ENCODE peak calls at places on chromosomes 6 and 20, in eight cellular contexts. Q is cardiac muscle cell, U is SK-N-SH, V is ascending aorta, K is pancreas, R is ovary, A is A549, W is psoas muscle. H is an unnamed sample.

GRCh38 chr6:107701231-107701630 is 122.9 kb downstream of the SCML4 start:
- DNase-seq in W (no peak), V (no peak), K (no peak), A (no peak), U (no peak), R (no peak), Q (no peak), H (no peak)

GRCh38 chr20:52965380-52965779 is 6.8 kb upstream of the TSHZ2 start:
- DNase-seq in R (no peak), U (no peak), K (no peak), V (no peak), A (no peak), W (no peak), Q (no peak), H (no peak)

GRCh38 chr6:32148722-32149576 is 2.8 kb downstream of the PRRT1 start:
- DNase-seq in Q (no peak), V (no peak), K (peak; percentile 82), R (peak; percentile 73), W (peak; percentile 79), U (peak; percentile 65), A (no peak), H (peak; percentile 82)

GRCh38 chr6:89597988-89598387 is 40.6 kb downstream of the LYRM2 start:
- DNase-seq in W (no peak), A (peak; percentile 53), Q (peak; percentile 62), U (peak; percentile 62), R (no peak), K (no peak), V (no peak), H (no peak)

GRCh38 chr20:43963872-43964791 is 49.5 kb downstream of the TOX2 start:
- DNase-seq in R (peak; percentile 54), Q (peak; percentile 94), A (no peak), V (no peak), U (no peak), K (no peak), W (peak; percentile 69), H (no peak)

GRCh38 chr6:79335133-79335674 is 100.7 kb upstream of the HMGN3 start:
- DNase-seq in U (no peak), R (no peak), W (no peak), V (no peak), K (no peak), A (no peak), Q (peak; percentile 13), H (no peak)

GRCh38 chr20:1872456-1873183 is 22.6 kb upstream of the SIRPA start:
- DNase-seq in W (no peak), A (no peak), V (no peak), Q (no peak), R (no peak), U (no peak), K (no peak), H (no peak)

GRCh38 chr20:34559311-34560140 is 1.0 kb downstream of the MAP1LC3A start:
- DNase-seq in W (peak; percentile 66), A (no peak), R (peak; percentile 76), U (peak; percentile 61), V (no peak), K (peak; percentile 56), Q (peak; percentile 26), H (no peak)

GRCh38 chr6:146265051-146265450 is 236.2 kb downstream of the GRM1 start:
- DNase-seq in U (no peak), R (no peak), K (no peak), Q (no peak), V (no peak), A (no peak), W (no peak), H (no peak)

GRCh38 chr20:45347297-45347935 is 808 bp downstream of the SDC4 start:
- DNase-seq in R (no peak), Q (no peak), U (peak; percentile 24), V (no peak), W (peak; percentile 72), K (peak; percentile 62), A (no peak), H (no peak)

GRCh38 chr6:29887330-29887818 is 55.0 kb upstream of the HLA-A start:
- DNase-seq in U (no peak), A (no peak), W (peak; percentile 66), V (no peak), R (peak; percentile 74), K (peak; percentile 56), Q (peak; percentile 34), H (peak; percentile 73)

GRCh38 chr6:15953152-15953880 is 175.6 kb upstream of the MYLIP start:
- DNase-seq in U (no peak), K (no peak), W (no peak), V (no peak), R (no peak), A (no peak), Q (peak; percentile 89), H (no peak)

GRCh38 chr6:133637874-133638273 is 251.0 kb upstream of the TCF21 start:
- DNase-seq in V (no peak), Q (no peak), U (no peak), R (peak; percentile 43), W (no peak), K (no peak), A (no peak), H (no peak)

GRCh38 chr6:71621918-71622519 is 264.3 kb upstream of the RIMS1 start:
- DNase-seq in Q (peak; percentile 13), U (peak; percentile 12), V (no peak), R (no peak), A (peak; percentile 1), W (no peak), K (no peak), H (no peak)

GRCh38 chr20:6562111-6562510 is 205.4 kb upstream of the BMP2 start:
- DNase-seq in Q (peak; percentile 91), K (no peak), U (no peak), R (no peak), V (no peak), A (no peak), W (no peak), H (no peak)

GRCh38 chr6:32971245-32971580 is 2.8 kb downstream of the BRD2 start:
- DNase-seq in V (no peak), K (no peak), Q (no peak), U (no peak), A (no peak), W (no peak), R (no peak), H (no peak)

GRCh38 chr6:132131777-132132176 is 180.6 kb upstream of the CCN2 start:
- DNase-seq in U (no peak), K (no peak), R (no peak), Q (peak; percentile 98), W (peak; percentile 32), A (peak; percentile 83), V (peak; percentile 33), H (no peak)

GRCh38 chr20:40681684-40682083 is 7.4 kb downstream of the MAFB start:
- DNase-seq in U (no peak), Q (no peak), A (no peak), V (no peak), R (no peak), W (no peak), K (no peak), H (no peak)

DNA sequence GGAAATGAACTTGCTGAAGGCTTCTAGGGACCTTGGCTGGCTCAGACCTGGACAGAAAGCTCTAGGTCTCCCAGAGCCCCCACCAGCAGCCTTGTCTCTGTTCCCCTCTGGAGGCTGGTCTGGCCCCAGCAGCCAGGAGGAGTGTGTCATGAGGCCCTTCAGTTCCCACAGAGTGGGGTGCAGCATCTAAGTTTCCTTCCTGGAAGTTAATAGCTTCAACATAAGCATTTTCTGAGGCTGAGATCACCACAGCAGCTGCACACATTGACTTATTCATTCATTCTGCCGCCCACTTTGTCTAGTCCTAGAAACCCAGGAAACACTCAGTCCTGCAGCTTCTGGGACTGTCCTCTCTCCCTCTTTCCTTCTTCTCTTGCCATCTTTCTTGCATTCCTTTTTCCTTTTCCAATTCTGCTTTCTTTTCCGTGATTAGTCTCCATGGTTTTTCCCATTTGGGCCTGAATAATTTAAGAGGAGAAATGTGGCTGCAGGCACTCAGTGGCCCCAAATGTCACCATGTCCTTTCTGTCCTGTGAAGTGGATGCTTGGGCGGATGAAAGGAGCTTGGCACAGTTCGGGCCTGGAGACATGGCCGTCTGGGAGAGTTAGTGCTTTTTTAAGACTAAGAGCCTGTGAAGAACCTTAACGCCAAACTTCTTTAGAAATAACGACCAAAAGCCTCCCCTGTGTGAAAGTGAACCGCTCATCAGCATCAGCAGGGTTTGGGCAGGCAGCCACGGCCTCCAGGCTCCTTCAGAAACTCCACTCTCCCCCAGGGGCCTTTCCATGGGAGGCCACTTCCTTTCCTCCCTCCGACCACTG is 31.0 kb upstream of the PCMTD2 start:
- DNase-seq in Q (peak; percentile 71), K (no peak), V (no peak), U (no peak), R (no peak), A (no peak), W (no peak), H (no peak)
- TF ChIP-seq CTCF in Q (no peak), K (no peak), V (no peak), U (no peak), R (no peak), A (no peak), W (no peak), H (no peak)

GRCh38 chr6:27141013-27141412 is 106.5 kb upstream of the PRSS16 start:
- DNase-seq in W (no peak), Q (no peak), A (no peak), R (no peak), K (no peak), U (no peak), V (no peak), H (no peak)
- H3K4me3 ChIP-seq in W (no peak overlapping the region), Q (no peak overlapping the region), A (peak overlapping the region; percentile 32), R (no peak overlapping the region), K (no peak overlapping the region), U (peak overlapping the region; percentile 42), V (no peak overlapping the region), H (no peak overlapping the region)

DNA sequence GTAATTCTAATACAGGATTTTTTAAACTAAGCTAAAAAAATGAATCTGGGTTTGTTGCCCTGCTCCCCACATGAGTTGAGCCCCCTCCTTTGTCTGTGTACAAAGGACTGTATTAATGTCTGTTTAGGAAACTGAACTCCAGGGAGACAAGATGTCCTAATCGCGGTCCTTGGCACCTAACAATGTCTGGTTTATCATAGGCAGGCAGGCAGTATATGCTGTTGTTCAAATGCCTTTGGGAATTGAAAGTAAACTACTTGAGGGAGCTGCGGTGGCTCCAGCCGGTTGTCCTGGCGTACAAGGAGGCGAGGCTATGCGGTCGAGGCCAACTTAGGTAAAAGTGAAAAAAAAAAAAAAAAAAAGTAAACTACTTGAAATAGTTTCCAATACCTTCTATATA is 98.5 kb downstream of the TULP4 start:
- DNase-seq in V (no peak), R (no peak), Q (peak; percentile 64), W (no peak), A (no peak), U (no peak), K (no peak), H (no peak)
- H3K9me3 ChIP-seq in V (no peaks in the 10 kb centered on the region), R (no peaks in the 10 kb centered on the region), Q (no peaks in the 10 kb centered on the region), W (no peaks in the 10 kb centered on the region), A (no peaks in the 10 kb centered on the region), U (no peaks in the 10 kb centered on the region), K (no peaks in the 10 kb centered on the region), H (no peaks in the 10 kb centered on the region)

DNA sequence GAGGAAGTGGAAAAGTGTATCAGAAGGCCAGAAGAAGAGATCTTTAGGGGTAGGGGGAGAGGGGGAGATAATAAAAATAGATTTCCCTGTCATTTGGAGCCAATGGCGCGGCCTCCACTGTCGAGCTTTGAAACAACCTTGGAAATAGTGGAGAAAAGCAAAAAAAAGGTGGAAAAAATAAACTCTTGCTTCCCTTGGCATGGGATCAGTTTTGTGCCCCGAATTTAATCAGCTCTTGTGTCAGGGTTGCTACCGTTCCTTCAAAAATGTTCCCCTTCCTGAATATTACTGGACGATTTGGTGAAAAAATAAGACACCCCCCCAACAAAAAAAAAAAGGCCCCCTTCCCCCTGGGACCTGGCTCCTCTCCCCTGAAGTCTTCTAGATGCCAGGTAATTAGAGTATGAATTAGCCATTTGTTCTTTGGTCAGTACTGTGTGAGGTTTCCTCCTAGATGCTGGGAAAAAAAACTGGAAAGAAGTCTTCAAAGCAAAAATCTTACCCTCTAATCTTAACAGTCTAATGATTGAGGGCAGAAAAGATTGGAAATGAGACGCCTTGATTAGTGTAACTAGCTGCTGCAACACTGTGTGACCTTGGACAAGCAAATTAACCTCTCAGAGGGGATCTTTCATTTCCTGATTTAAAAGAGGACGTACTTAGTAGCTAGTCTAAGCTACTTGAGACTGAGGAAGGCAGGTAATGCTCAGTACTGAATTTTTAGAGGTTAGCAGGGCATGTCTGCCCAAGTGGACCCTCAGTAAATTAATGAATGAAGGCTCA is 872 bp upstream of the RBM39 start:
- DNase-seq in K (no peak), R (no peak), V (no peak), A (peak; percentile 33), U (peak; percentile 19), W (no peak), Q (peak; percentile 25), H (peak; percentile 17)
- TF ChIP-seq CTCF in K (no peak), R (no peak), V (no peak), A (no peak), U (no peak), W (no peak), Q (no peak), H (no peak)